ENCODE peak calls at places on chromosomes 13 and 19, in eight cellular contexts. C, O, P, Y, Q, D, H and K are unnamed samples.

GRCh38 chr13:75771818-75772217 is 135.7 kb downstream of the LMO7 start:
- DNase-seq in P (peak), D (no peak), Y (no peak), Q (peak), O (peak), H (no peak), C (no peak), K (no peak)

GRCh38 chr13:50224534-50224933 is 209.3 kb downstream of the KCNRG start:
- DNase-seq in Y (no peak), P (peak), O (no peak), H (no peak), C (no peak), Q (no peak), D (no peak), K (no peak)

GRCh38 chr13:46728777-46729176 is 68.2 kb downstream of the ESD start:
- DNase-seq in Q (no peak), D (no peak), Y (no peak), H (no peak), C (no peak), P (no peak), O (peak), K (no peak)

GRCh38 chr19:39411832-39412099 is 703 bp upstream of the PLEKHG2 start:
- DNase-seq in O (peak), Q (peak), D (peak), Y (peak), C (peak), H (peak), P (peak), K (peak)

GRCh38 chr19:58279042-58279924 is 528 bp downstream of the ZNF8 start:
- DNase-seq in O (peak), P (peak), Q (no peak), D (peak), Y (peak), H (peak), C (peak), K (peak)

GRCh38 chr19:30557927-30558557 is 185.9 kb downstream of the ZNF536 start:
- DNase-seq in C (peak), H (no peak), Y (no peak), O (no peak), P (no peak), Q (no peak), D (no peak), K (no peak)

GRCh38 chr13:79557666-79558065 is 76.7 kb downstream of the NDFIP2 start:
- DNase-seq in H (no peak), D (no peak), Q (no peak), C (no peak), Y (no peak), O (no peak), P (no peak), K (no peak)

GRCh38 chr13:112222971-112223370 is 153.2 kb upstream of the SPACA7 start:
- DNase-seq in D (no peak), O (no peak), H (no peak), C (peak), Y (no peak), Q (no peak), P (no peak), K (no peak)

GRCh38 chr19:55391702-55392615 is 6.2 kb downstream of the RPL28 start:
- DNase-seq in H (no peak), O (no peak), Y (no peak), P (no peak), Q (no peak), C (no peak), D (no peak), K (no peak)

GRCh38 chr13:28458604-28459003 is 36.3 kb downstream of the FLT1 start:
- DNase-seq in P (no peak), Y (no peak), C (no peak), O (no peak), D (no peak), H (no peak), Q (no peak), K (no peak)

GRCh38 chr13:65472336-65472735 is 1757.8 kb downstream of the PCDH9 start:
- DNase-seq in O (no peak), C (no peak), Y (no peak), D (no peak), H (no peak), Q (no peak), P (peak), K (no peak)

GRCh38 chr13:25084101-25084500 is 11.8 kb upstream of the PABPC3 start:
- DNase-seq in O (no peak), H (no peak), Y (no peak), C (no peak), D (no peak), Q (no peak), P (no peak), K (no peak)

GRCh38 chr19:22610121-22610520 is 24.0 kb upstream of the ZNF492 start:
- DNase-seq in H (no peak), Q (no peak), C (no peak), Y (no peak), D (no peak), O (no peak), P (no peak), K (no peak)

GRCh38 chr13:99657848-99658265 is 156.6 kb downstream of the TM9SF2 start:
- DNase-seq in P (peak), D (peak), C (peak), Y (no peak), O (peak), H (peak), Q (no peak), K (no peak)

GRCh38 chr19:53101518-53101917 is 1.7 kb downstream of the ZNF160 start:
- DNase-seq in Q (no peak), D (no peak), P (no peak), Y (no peak), C (no peak), H (no peak), O (no peak), K (no peak)

GRCh38 chr19:34556500-34556899 is 74.9 kb downstream of the WTIP start:
- DNase-seq in C (no peak), D (peak), H (peak), Y (peak), O (no peak), Q (peak), P (no peak), K (no peak)

GRCh38 chr13:95921485-95921884 is 131.7 kb downstream of the UGGT2 start:
- DNase-seq in Y (no peak), H (no peak), P (peak), D (no peak), Q (no peak), O (no peak), C (no peak), K (no peak)

GRCh38 chr13:26743971-26744370 is 16.6 kb downstream of the GPR12 start:
- DNase-seq in Y (no peak), H (no peak), D (no peak), Q (no peak), P (no peak), C (no peak), O (no peak), K (no peak)

GRCh38 chr13:29497137-29497654 is 98.3 kb downstream of the SLC7A1 start:
- DNase-seq in P (peak), D (no peak), H (peak), Y (no peak), C (no peak), O (no peak), Q (no peak), K (no peak)

GRCh38 chr19:3450796-3451411 is 29.4 kb downstream of the SMIM24 start:
- DNase-seq in D (no peak), P (peak), C (peak), Y (peak), H (no peak), Q (no peak), O (peak), K (peak)

GRCh38 chr13:69579351-69579750 is 528.3 kb upstream of the ATXN8OS start:
- DNase-seq in C (no peak), Y (no peak), O (no peak), P (no peak), D (no peak), H (no peak), Q (no peak), K (no peak)

GRCh38 chr13:75485286-75486062 is 3.5 kb upstream of the TBC1D4 start:
- DNase-seq in Q (peak), P (peak), H (no peak), O (peak), C (no peak), Y (no peak), D (no peak), K (no peak)

GRCh38 chr19:30664358-30665058 is 292.3 kb downstream of the ZNF536 start:
- DNase-seq in C (no peak), P (no peak), Y (peak), D (peak), O (no peak), Q (no peak), H (no peak), K (no peak)

GRCh38 chr13:20429682-20430081 is 96.0 kb downstream of the CRYL1 start:
- DNase-seq in H (no peak), P (no peak), D (no peak), Q (no peak), O (no peak), Y (no peak), C (no peak), K (no peak)

GRCh38 chr13:63700366-63700765 is 2284.7 kb upstream of the PCDH20 start:
- DNase-seq in O (no peak), Y (no peak), D (no peak), H (no peak), C (no peak), Q (no peak), P (no peak), K (no peak)

GRCh38 chr13:59970847-59971246 is 192.9 kb downstream of the DIAPH3 start:
- DNase-seq in H (peak), C (no peak), Q (no peak), P (no peak), O (no peak), D (peak), Y (no peak), K (no peak)

GRCh38 chr19:58511353-58512208 is at the start of gene SLC27A5:
- DNase-seq in H (no peak), Y (no peak), P (no peak), D (no peak), Q (no peak), O (no peak), C (no peak), K (no peak)

GRCh38 chr13:36712785-36713184 is 39.0 kb downstream of the SERTM1 start:
- DNase-seq in Q (no peak), Y (no peak), C (no peak), O (no peak), D (no peak), P (peak), H (no peak), K (no peak)

GRCh38 chr13:50731400-50731799 is 112.1 kb downstream of the DLEU7 start:
- DNase-seq in D (no peak), Y (no peak), H (no peak), Q (no peak), C (no peak), O (no peak), P (peak), K (no peak)

GRCh38 chr13:76929320-76929719 is 19.0 kb upstream of the ACOD1 start:
- DNase-seq in H (no peak), D (no peak), P (no peak), Y (no peak), C (no peak), O (no peak), Q (no peak), K (no peak)

GRCh38 chr13:21316376-21316775 is 139.9 kb downstream of the MRPL57 start:
- DNase-seq in Y (no peak), P (no peak), D (no peak), H (no peak), Q (no peak), C (no peak), O (no peak), K (no peak)

GRCh38 chr13:59144700-59145099 is 1019.0 kb downstream of the DIAPH3 start:
- DNase-seq in H (no peak), D (no peak), C (no peak), O (no peak), P (peak), Q (no peak), Y (no peak), K (no peak)

GRCh38 chr19:43641333-43641732 is 1.7 kb upstream of the CADM4 start:
- DNase-seq in C (no peak), Q (no peak), D (no peak), P (no peak), O (no peak), Y (no peak), H (no peak), K (no peak)

GRCh38 chr13:114064516-114065140 is 67.8 kb downstream of the RASA3 start:
- DNase-seq in Q (no peak), D (no peak), H (no peak), Y (no peak), C (no peak), P (no peak), O (no peak), K (no peak)

GRCh38 chr13:34671136-34671535 is 270.9 kb upstream of the NBEA start:
- DNase-seq in O (no peak), C (peak), P (peak), H (no peak), Y (peak), Q (no peak), D (no peak), K (no peak)

GRCh38 chr19:15836345-15836594 is 20.8 kb upstream of the OR10H1 start:
- DNase-seq in P (peak), Q (no peak), O (no peak), H (no peak), C (no peak), D (no peak), Y (peak), K (peak)

GRCh38 chr19:12400618-12401502 is at the start of gene ZNF799:
- DNase-seq in D (peak), C (peak), O (peak), H (peak), P (peak), Q (peak), Y (peak), K (peak)
- TF ChIP-seq CTCF in D (no peak), C (peak), O (no peak), H (no peak), P (no peak), Q (peak), Y (no peak), K (no peak)

GRCh38 chr13:106145997-106146864 is 389.2 kb downstream of the EFNB2 start:
- DNase-seq in Y (no peak), O (no peak), H (no peak), Q (no peak), P (no peak), D (no peak), C (no peak), K (no peak)
- TF ChIP-seq CTCF in Y (no peak), O (no peak), H (no peak), Q (peak), P (no peak), D (no peak), C (no peak), K (no peak)

GRCh38 chr13:108629988-108630387 is 577 bp downstream of the MYO16 start:
- DNase-seq in D (no peak), Q (no peak), O (no peak), H (no peak), P (no peak), Y (no peak), C (no peak), K (no peak)
- TF ChIP-seq CTCF in D (no peak), Q (no peak), O (no peak), H (no peak), P (no peak), Y (no peak), C (no peak), K (no peak)

GRCh38 chr13:87779451-87779850 is 108.3 kb downstream of the SLITRK5 start:
- DNase-seq in Y (no peak), O (no peak), C (no peak), H (no peak), Q (no peak), D (no peak), P (peak), K (no peak)

GRCh38 chr13:87778128-87778527 is 107.0 kb downstream of the SLITRK5 start:
- DNase-seq in O (no peak), D (no peak), Y (no peak), P (no peak), C (no peak), H (no peak), Q (no peak), K (no peak)

GRCh38 chr13:87777395-87777794 is 106.2 kb downstream of the SLITRK5 start:
- DNase-seq in D (no peak), O (no peak), Q (no peak), Y (no peak), P (peak), C (no peak), H (no peak), K (no peak)
- TF ChIP-seq CTCF in D (no peak), O (no peak), Q (no peak), Y (no peak), P (no peak), C (no peak), H (no peak), K (no peak)

GRCh38 chr19:38001158-38001781 is 94.3 kb downstream of the SIPA1L3 start:
- DNase-seq in Q (no peak), P (no peak), C (no peak), Y (no peak), D (no peak), H (no peak), O (no peak), K (no peak)

GRCh38 chr19:37997911-37998344 is 90.9 kb downstream of the SIPA1L3 start:
- DNase-seq in D (no peak), P (peak), H (no peak), C (no peak), Q (peak), O (peak), Y (no peak), K (no peak)

GRCh38 chr19:37998801-37999308 is 91.8 kb downstream of the SIPA1L3 start:
- DNase-seq in Q (no peak), C (no peak), Y (no peak), P (no peak), D (no peak), H (no peak), O (no peak), K (no peak)

GRCh38 chr19:38003427-38004099 is 96.6 kb downstream of the SIPA1L3 start:
- DNase-seq in H (peak), Q (no peak), P (peak), C (peak), O (no peak), D (peak), Y (peak), K (no peak)

DNA sequence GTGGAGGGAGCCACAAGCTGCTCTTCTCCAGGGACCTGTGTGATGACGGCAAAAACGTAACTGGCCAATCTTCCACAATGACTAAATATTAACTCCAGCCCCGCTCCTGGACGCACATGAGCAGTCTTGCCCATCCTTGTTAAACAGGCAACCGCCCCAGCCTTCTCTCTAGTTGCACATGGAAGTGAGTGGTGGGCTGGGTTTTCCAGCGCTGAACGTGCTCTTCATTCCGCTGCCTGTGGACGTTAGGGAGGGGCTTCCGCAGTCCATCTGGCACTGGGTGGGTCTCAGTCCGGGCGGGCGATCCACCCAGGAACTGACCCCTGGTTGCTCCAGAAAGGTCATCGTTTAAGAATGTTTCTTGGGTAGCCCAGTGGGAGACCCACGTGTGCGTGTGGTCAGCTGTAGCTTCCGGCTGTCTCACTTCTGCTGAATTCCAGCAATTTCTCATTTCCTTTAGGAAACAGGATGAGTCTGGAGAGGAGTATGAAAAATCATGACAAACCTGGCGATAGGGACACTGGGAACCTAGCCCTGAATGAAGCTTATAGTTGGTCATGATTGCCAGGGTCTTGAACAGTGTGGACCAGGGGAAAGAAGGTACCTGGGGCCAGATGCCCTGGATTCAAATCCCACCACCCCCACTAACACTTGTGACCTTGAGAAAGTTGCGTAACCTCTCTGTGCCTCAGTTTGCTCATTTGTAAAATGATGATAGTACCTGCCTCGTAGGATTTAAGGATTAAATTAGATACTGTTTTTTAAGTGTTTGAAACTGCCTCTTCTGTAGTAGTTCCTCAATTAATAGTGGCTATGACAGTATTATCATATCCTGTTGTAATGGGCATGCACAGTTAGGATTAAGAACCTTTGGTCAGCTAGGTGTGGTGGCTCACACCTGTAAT is 92.6 kb downstream of the SIPA1L3 start:
- DNase-seq in Q (peak), O (peak), H (peak), C (no peak), Y (peak), D (no peak), P (peak), K (no peak)
- TF ChIP-seq CTCF in Q (no peak), O (no peak), H (no peak), C (no peak), Y (no peak), D (no peak), P (no peak), K (no peak)

GRCh38 chr19:1851581-1852293 is 3.5 kb upstream of the REXO1 start:
- DNase-seq in D (no peak), C (no peak), Y (no peak), Q (no peak), P (no peak), O (no peak), H (no peak), K (no peak)

GRCh38 chr19:1852729-1853128 is 4.4 kb upstream of the REXO1 start:
- DNase-seq in O (no peak), Q (no peak), C (no peak), P (no peak), Y (no peak), D (no peak), H (no peak), K (no peak)

GRCh38 chr19:1849999-1850398 is 1.7 kb upstream of the REXO1 start:
- DNase-seq in Q (no peak), P (no peak), C (no peak), D (no peak), Y (no peak), O (no peak), H (no peak), K (no peak)

GRCh38 chr19:1852294-1852646 is 4.0 kb upstream of the REXO1 start:
- DNase-seq in H (peak), Q (no peak), O (no peak), P (no peak), Y (no peak), C (no peak), D (no peak), K (no peak)

DNA sequence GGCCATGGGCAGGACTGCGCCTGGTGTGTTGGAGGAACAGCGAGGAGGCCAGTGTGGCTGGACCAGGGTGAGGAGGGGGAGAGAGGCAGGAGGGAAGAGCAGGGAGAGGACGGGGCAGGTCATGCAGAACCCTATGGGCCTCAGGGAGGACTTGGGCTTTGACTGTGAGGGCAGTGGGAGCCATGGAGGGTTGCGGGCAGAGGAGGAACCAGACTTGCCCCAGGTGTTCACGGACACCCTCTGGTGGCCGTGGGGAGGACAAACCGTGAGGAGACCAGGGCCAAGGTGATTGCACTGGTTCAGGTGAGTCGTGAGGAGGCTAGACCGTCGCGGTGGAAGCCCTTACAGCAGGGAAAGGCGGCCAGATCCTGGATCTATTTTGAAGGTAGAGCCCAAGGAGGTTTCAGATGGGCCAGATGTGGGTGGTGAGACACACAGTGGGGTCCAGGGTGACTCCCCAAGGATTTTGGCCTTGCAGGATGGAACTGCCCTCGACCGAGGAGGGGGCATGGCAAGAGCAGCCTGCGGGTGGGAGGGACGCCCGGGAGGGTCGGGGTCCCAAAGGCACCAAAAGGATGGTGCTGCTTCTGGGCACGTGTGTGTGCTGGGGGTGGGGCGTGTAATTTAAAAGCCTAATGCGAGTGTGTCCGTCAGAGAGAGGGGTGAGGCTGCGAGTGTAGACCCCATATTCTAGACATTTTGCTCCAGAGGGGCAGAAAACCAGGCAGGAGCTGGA is 2.7 kb upstream of the REXO1 start:
- DNase-seq in O (no peak), H (no peak), P (no peak), D (no peak), C (no peak), Y (no peak), Q (no peak), K (no peak)
- TF ChIP-seq CTCF in O (no peak), H (no peak), P (no peak), D (no peak), C (no peak), Y (no peak), Q (peak), K (no peak)

GRCh38 chr19:45403781-45404556 is 900 bp downstream of the PPP1R13L start:
- DNase-seq in O (peak), Y (no peak), H (peak), C (no peak), P (no peak), D (peak), Q (no peak), K (peak)
- TF ChIP-seq CTCF in O (peak), Y (no peak), H (peak), C (peak), P (peak), D (peak), Q (peak), K (no peak)

GRCh38 chr19:35736913-35737886 is 5.1 kb downstream of the IGFLR1 start:
- DNase-seq in C (no peak), P (no peak), D (no peak), O (peak), Q (no peak), H (no peak), Y (no peak), K (no peak)
- TF ChIP-seq CTCF in C (no peak), P (no peak), D (no peak), O (no peak), Q (peak), H (no peak), Y (no peak), K (no peak)

GRCh38 chr19:4495471-4495870 is 22.8 kb downstream of the PLIN4 start:
- DNase-seq in D (peak), H (no peak), P (no peak), O (no peak), Q (peak), C (no peak), Y (no peak), K (no peak)
- TF ChIP-seq CTCF in D (no peak), H (no peak), P (no peak), O (peak), Q (peak), C (no peak), Y (no peak), K (no peak)